ENCODE peak calls at places on chromosomes 3 and 15, in seven cellular contexts. A, V, Y, D, H, F and O are unnamed samples.

GRCh38 chr3:147744967-147745366 is 335.8 kb downstream of the ZIC1 start:
- DNase-seq in V (no peak), D (no peak), H (no peak), Y (no peak), A (no peak), F (no peak), O (no peak)

GRCh38 chr3:145727416-145727930 is 433.5 kb downstream of the PLOD2 start:
- DNase-seq in A (no peak), H (no peak), D (no peak), F (no peak), Y (no peak), V (no peak), O (no peak)

GRCh38 chr3:195446359-195446758 is 3.5 kb upstream of the ACAP2 start:
- DNase-seq in A (no peak), Y (no peak), H (no peak), V (no peak), F (no peak), D (no peak), O (no peak)

GRCh38 chr15:90419202-90419601 is 31.2 kb downstream of the IQGAP1 start:
- DNase-seq in V (no peak), D (no peak), H (no peak), F (no peak), A (no peak), Y (no peak), O (no peak)

GRCh38 chr15:88791637-88792036 is 11.6 kb upstream of the ACAN start:
- DNase-seq in H (no peak), Y (no peak), F (no peak), V (no peak), A (no peak), D (no peak), O (no peak)

GRCh38 chr3:46360904-46361303 is 7.0 kb downstream of the CCR2 start:
- DNase-seq in V (no peak), H (no peak), Y (no peak), F (no peak), A (no peak), D (no peak), O (no peak)

GRCh38 chr3:151925419-151925818 is 52.0 kb downstream of the SUCNR1 start:
- DNase-seq in D (no peak), F (no peak), Y (no peak), A (no peak), H (no peak), V (no peak), O (no peak)

GRCh38 chr3:25476639-25477038 is 48.6 kb downstream of the RARB start:
- DNase-seq in D (no peak), A (no peak), Y (no peak), V (peak), H (no peak), F (no peak), O (no peak)

GRCh38 chr3:10226293-10226692 is 22.0 kb upstream of the TATDN2 start:
- DNase-seq in D (no peak), A (no peak), V (no peak), Y (no peak), H (peak), F (no peak), O (no peak)

GRCh38 chr3:138186803-138187295 is 252 bp upstream of the ARMC8 start:
- DNase-seq in D (peak), A (peak), V (peak), H (peak), F (peak), Y (peak), O (peak)

DNA sequence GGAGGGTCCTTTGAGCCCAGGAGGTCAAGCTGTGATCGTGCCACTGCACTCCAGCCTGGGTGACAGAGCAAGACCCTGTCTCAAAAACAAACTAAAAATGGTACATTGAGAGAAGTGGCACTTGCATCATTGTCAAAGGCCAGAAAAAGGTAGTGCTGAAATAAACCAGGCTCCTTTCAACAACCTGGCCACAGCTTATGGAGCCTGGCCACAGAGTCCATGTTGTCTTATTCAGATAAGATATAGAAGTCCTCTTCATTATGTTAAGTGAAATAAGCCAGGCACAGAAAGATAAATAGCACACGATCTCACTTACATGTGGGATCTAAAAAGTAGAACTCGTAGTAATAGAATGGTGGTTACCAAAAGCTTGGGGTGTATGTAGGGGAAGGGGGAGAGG is 34.7 kb downstream of the EMC4 start:
- DNase-seq in D (no peak), Y (no peak), V (no peak), F (no peak), H (no peak), A (no peak), O (no peak)
- TF ChIP-seq POLR2AphosphoS5 in D (no peak), Y (no peak), V (no peak), F (no peak), H (no peak), A (no peak), O (no peak)

GRCh38 chr3:71443332-71443731 is 140.2 kb downstream of the FOXP1 start:
- DNase-seq in F (no peak), D (no peak), A (no peak), Y (no peak), H (no peak), V (no peak), O (no peak)

GRCh38 chr3:71442648-71443047 is 140.9 kb downstream of the FOXP1 start:
- DNase-seq in Y (no peak), H (no peak), A (no peak), F (no peak), V (no peak), D (no peak), O (no peak)

GRCh38 chr3:71441925-71442620 is 141.5 kb downstream of the FOXP1 start:
- DNase-seq in A (no peak), D (no peak), V (no peak), H (no peak), F (no peak), Y (no peak), O (no peak)

GRCh38 chr3:71438904-71439303 is 144.6 kb downstream of the FOXP1 start:
- DNase-seq in F (no peak), Y (no peak), D (no peak), H (no peak), V (no peak), A (no peak), O (no peak)

DNA sequence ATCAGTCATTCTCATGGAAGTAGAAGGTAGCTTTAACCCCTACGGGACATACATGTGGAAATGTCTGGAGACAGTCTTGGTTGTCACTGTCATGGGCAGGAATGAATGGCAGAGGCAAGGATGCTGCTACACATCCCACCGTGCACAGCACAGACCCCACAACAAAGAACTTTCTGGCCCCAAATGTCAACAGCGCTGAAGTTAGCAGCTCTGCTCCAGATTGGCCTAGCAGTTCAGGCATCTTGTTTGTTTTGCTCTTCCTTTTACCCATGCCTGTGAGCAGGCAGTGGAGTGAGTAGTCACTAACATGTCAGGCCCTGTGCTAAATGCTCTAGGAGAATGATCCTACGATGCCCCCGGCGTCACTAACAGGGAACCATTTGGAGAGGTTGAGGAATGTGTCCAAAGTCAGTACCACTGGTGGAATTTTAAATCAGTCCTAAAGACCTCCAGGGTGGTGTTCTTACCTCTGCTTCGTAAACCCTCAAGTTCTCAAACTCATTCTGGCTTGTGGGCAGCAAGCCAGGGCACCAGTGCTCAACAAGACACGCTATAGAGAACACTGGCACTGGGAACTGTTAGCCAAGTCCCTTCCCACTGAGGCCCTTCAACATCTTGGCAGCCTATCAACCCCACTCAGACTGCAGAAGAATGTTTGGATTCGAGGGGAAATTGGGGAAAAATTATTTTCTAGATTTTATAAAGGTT is 142.2 kb downstream of the FOXP1 start:
- DNase-seq in A (peak), D (no peak), V (no peak), F (no peak), Y (no peak), H (no peak), O (no peak)
- H3K4me3 ChIP-seq in A (no peak), D (no peak), V (no peak), F (no peak), Y (no peak), H (no peak), O (no peak)

GRCh38 chr3:52238193-52238760 is 681 bp downstream of the TWF2 start:
- DNase-seq in V (peak), D (no peak), Y (no peak), A (no peak), H (no peak), F (no peak), O (no peak)
- TF ChIP-seq POLR2AphosphoS5 in V (no peak), D (no peak), Y (no peak), A (no peak), H (no peak), F (no peak), O (no peak)

GRCh38 chr3:23941440-23941839 is 3.6 kb upstream of the NR1D2 start:
- DNase-seq in H (no peak), A (no peak), Y (no peak), V (no peak), D (no peak), F (no peak), O (no peak)

GRCh38 chr3:23940775-23941174 is 4.3 kb upstream of the NR1D2 start:
- DNase-seq in A (no peak), D (no peak), F (no peak), H (no peak), V (no peak), Y (peak), O (no peak)

GRCh38 chr3:23937296-23937695 is 7.8 kb upstream of the NR1D2 start:
- DNase-seq in V (peak), Y (no peak), F (no peak), D (no peak), H (no peak), A (no peak), O (no peak)

GRCh38 chr3:23942546-23942945 is 2.5 kb upstream of the NR1D2 start:
- DNase-seq in Y (no peak), H (no peak), V (no peak), A (no peak), F (no peak), D (no peak), O (no peak)

GRCh38 chr3:23938657-23939056 is 6.4 kb upstream of the NR1D2 start:
- DNase-seq in V (no peak), D (no peak), H (no peak), Y (no peak), F (no peak), A (no peak), O (no peak)
- H3K4me3 ChIP-seq in V (no peak), D (no peak), H (no peak), Y (no peak), F (no peak), A (no peak), O (no peak)

GRCh38 chr3:142595141-142595540 is 1.1 kb upstream of the PLS1 start:
- DNase-seq in A (no peak), F (no peak), D (no peak), H (no peak), Y (no peak), V (no peak), O (no peak)

GRCh38 chr3:142595581-142595950 is 627 bp upstream of the PLS1 start:
- DNase-seq in V (peak), A (no peak), H (no peak), Y (peak), D (no peak), F (no peak), O (no peak)

GRCh38 chr3:142597898-142598297 is 1.7 kb downstream of the PLS1 start:
- DNase-seq in V (no peak), D (no peak), H (peak), Y (no peak), F (no peak), A (no peak), O (no peak)

GRCh38 chr3:142596726-142597088 is 514 bp downstream of the PLS1 start:
- DNase-seq in Y (peak), D (no peak), A (no peak), V (no peak), F (no peak), H (no peak), O (no peak)

GRCh38 chr3:142595951-142596725 is at the start of gene PLS1:
- DNase-seq in V (peak), D (peak), Y (peak), A (peak), F (peak), H (peak), O (peak)
- TF ChIP-seq POLR2AphosphoS5 in V (no peak), D (no peak), Y (peak), A (peak), F (peak), H (peak), O (peak)

GRCh38 chr15:85116494-85116893 is 134.8 kb downstream of the PDE8A start:
- DNase-seq in F (no peak), Y (no peak), V (no peak), H (no peak), D (no peak), A (no peak), O (no peak)
- H3K4me3 ChIP-seq in F (no peak), Y (no peak), V (no peak), H (no peak), D (no peak), A (no peak), O (no peak)

GRCh38 chr15:71325461-71325860 is 210.2 kb downstream of the THSD4 start:
- DNase-seq in Y (no peak), F (no peak), V (peak), A (no peak), H (no peak), D (no peak), O (no peak)

GRCh38 chr15:71332605-71333004 is 217.3 kb downstream of the THSD4 start:
- DNase-seq in V (no peak), D (no peak), H (no peak), F (no peak), A (no peak), Y (no peak), O (no peak)

GRCh38 chr15:71329509-71330260 is 214.4 kb downstream of the THSD4 start:
- DNase-seq in H (peak), Y (no peak), V (peak), D (no peak), A (no peak), F (no peak), O (no peak)

GRCh38 chr15:71328453-71328852 is 213.2 kb downstream of the THSD4 start:
- DNase-seq in F (no peak), Y (no peak), H (no peak), V (no peak), A (no peak), D (no peak), O (no peak)

GRCh38 chr15:71329041-71329440 is 213.8 kb downstream of the THSD4 start:
- DNase-seq in H (peak), V (peak), A (peak), Y (no peak), F (no peak), D (no peak), O (no peak)
- TF ChIP-seq POLR2AphosphoS5 in H (no peak), V (no peak), A (no peak), Y (no peak), F (peak), D (no peak), O (no peak)

GRCh38 chr3:108486910-108487309 is 23.5 kb downstream of the MYH15 start:
- DNase-seq in F (no peak), V (peak), H (no peak), A (no peak), Y (no peak), D (no peak), O (no peak)

GRCh38 chr3:108489776-108490175 is 20.6 kb downstream of the MYH15 start:
- DNase-seq in V (peak), F (no peak), D (no peak), A (no peak), H (no peak), Y (peak), O (peak)

GRCh38 chr3:108486272-108486787 is 24.1 kb downstream of the MYH15 start:
- DNase-seq in A (no peak), V (no peak), F (no peak), Y (no peak), H (no peak), D (no peak), O (no peak)

GRCh38 chr3:108487439-108487838 is 23.0 kb downstream of the MYH15 start:
- DNase-seq in A (no peak), H (no peak), V (no peak), D (no peak), Y (no peak), F (no peak), O (no peak)

DNA sequence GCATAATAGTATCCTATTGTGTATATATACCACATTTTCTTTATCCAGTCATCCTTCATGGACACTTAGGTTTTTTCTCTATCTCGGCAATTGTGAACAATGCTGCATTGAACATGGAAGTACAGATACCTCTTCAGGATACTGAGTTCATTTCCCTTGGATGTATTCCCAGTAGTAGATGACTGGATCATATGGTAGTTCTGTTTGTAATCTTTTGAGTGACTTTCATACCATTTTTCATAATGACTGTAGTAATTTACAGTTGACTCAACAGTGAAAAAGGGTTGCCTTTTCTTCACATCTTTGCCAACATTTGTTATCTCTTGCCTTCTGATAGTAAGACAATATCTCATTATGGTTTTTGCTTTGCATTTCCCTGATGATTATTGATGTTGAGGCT is 21.8 kb downstream of the MYH15 start:
- DNase-seq in A (no peak), V (peak), H (no peak), F (no peak), D (no peak), Y (no peak), O (no peak)
- H3K4me3 ChIP-seq in A (no peak), V (no peak), H (no peak), F (no peak), D (no peak), Y (no peak), O (no peak)